ENCODE peak calls at places on chromosomes 1 and 21, in nine cellular contexts. A, M, B, H, G, L, X, S and J are unnamed samples.

GRCh38 chr1:226804907-226805759 is 65.3 kb upstream of the PSEN2 start:
- DNase-seq in A (no peak), M (no peak), B (no peak), H (no peak), G (peak), L (no peak), X (no peak), S (no peak), J (no peak)

GRCh38 chr1:241612533-241613505 is 27.4 kb downstream of the CHML start:
- DNase-seq in A (no peak), M (no peak), B (no peak), H (peak), G (no peak), L (peak), X (no peak), S (no peak), J (no peak)

GRCh38 chr1:111406325-111406768 is 21.2 kb downstream of the OVGP1 start:
- DNase-seq in A (no peak), M (peak), B (peak), H (peak), G (no peak), L (peak), X (peak), S (no peak), J (peak)

GRCh38 chr1:203996126-203996525 is 76.8 kb upstream of the SOX13 start:
- DNase-seq in A (no peak), M (no peak), B (no peak), H (peak), G (no peak), L (no peak), X (no peak), S (no peak), J (no peak)

GRCh38 chr1:18326171-18326950 is 154.4 kb upstream of the KLHDC7A start:
- DNase-seq in A (no peak), M (no peak), B (no peak), H (no peak), G (no peak), L (no peak), X (no peak), S (no peak), J (no peak)

GRCh38 chr1:247070645-247071044 is 8.0 kb downstream of the ZNF670 start:
- DNase-seq in A (no peak), M (no peak), B (no peak), H (no peak), G (no peak), L (no peak), X (no peak), S (no peak), J (no peak)

GRCh38 chr1:155598842-155599331 is 11.1 kb upstream of the MSTO1 start:
- DNase-seq in A (no peak), M (no peak), B (peak), H (no peak), G (no peak), L (peak), X (no peak), S (no peak), J (peak)

GRCh38 chr21:31873275-31873695 is 465 bp downstream of the HUNK start:
- DNase-seq in A (peak), M (no peak), B (no peak), H (no peak), G (no peak), L (no peak), X (peak), S (peak), J (no peak)

GRCh38 chr21:46639489-46640386 is 4.3 kb downstream of the PRMT2 start:
- DNase-seq in A (no peak), M (no peak), B (no peak), H (peak), G (no peak), L (peak), X (no peak), S (no peak), J (no peak)

GRCh38 chr1:1173793-1174415 is at the start of gene TTLL10:
- DNase-seq in A (no peak), M (no peak), B (peak), H (peak), G (no peak), L (no peak), X (peak), S (peak), J (no peak)

GRCh38 chr1:232226197-232226681 is 403.7 kb downstream of the SIPA1L2 start:
- DNase-seq in A (no peak), M (peak), B (no peak), H (peak), G (no peak), L (peak), X (peak), S (peak), J (peak)

GRCh38 chr1:67544921-67545320 is 114.7 kb upstream of the SERBP1 start:
- DNase-seq in A (no peak), M (no peak), B (no peak), H (peak), G (no peak), L (no peak), X (no peak), S (no peak), J (no peak)

GRCh38 chr1:167518331-167518700 is at the start of gene CD247:
- DNase-seq in A (no peak), M (no peak), B (peak), H (no peak), G (no peak), L (no peak), X (peak), S (no peak), J (peak)

GRCh38 chr1:4627353-4627752 is 27.1 kb upstream of the AJAP1 start:
- DNase-seq in A (no peak), M (no peak), B (no peak), H (no peak), G (no peak), L (no peak), X (no peak), S (no peak), J (no peak)

GRCh38 chr1:228140724-228141081 is 624 bp downstream of the GUK1 start:
- DNase-seq in A (no peak), M (no peak), B (no peak), H (no peak), G (no peak), L (no peak), X (peak), S (no peak), J (no peak)

GRCh38 chr1:9630331-9631081 is 21.0 kb upstream of the PIK3CD start:
- DNase-seq in A (no peak), M (no peak), B (peak), H (no peak), G (no peak), L (no peak), X (peak), S (no peak), J (no peak)

GRCh38 chr1:247077768-247078314 is 770 bp downstream of the ZNF670 start:
- DNase-seq in A (no peak), M (no peak), B (no peak), H (peak), G (no peak), L (peak), X (no peak), S (no peak), J (peak)

GRCh38 chr1:155970531-155971167 is 7.7 kb downstream of the ARHGEF2 start:
- DNase-seq in A (no peak), M (no peak), B (no peak), H (peak), G (peak), L (peak), X (no peak), S (no peak), J (no peak)

GRCh38 chr1:27521336-27522147 is 31.6 kb upstream of the WASF2 start:
- DNase-seq in A (no peak), M (peak), B (peak), H (no peak), G (peak), L (peak), X (peak), S (no peak), J (no peak)

GRCh38 chr1:226476066-226476465 is 68.2 kb upstream of the PARP1 start:
- DNase-seq in A (peak), M (no peak), B (no peak), H (no peak), G (no peak), L (no peak), X (no peak), S (no peak), J (no peak)